ENCODE peak calls at places on chromosomes 1 and 21, in five cellular contexts. K, G, A, F and R are unnamed samples.
A peak's percentile ranks its signal among the peaks of the same experiment; 100 is the strongest.

GRCh38 chr1:183635112-183635605 is 424 bp downstream of the ARPC5 start:
- DNase-seq in K (no peak), G (no peak), A (peak; percentile 48), F (peak; percentile 30), R (no peak)

GRCh38 chr1:112265946-112266345 is 130.1 kb upstream of the CTTNBP2NL start:
- DNase-seq in K (no peak), G (no peak), A (no peak), F (no peak), R (no peak)

GRCh38 chr21:42583992-42584641 is 69.3 kb upstream of the PDE9A start:
- DNase-seq in K (no peak), G (no peak), A (no peak), F (no peak), R (no peak)

GRCh38 chr1:110477041-110477440 is 26.1 kb downstream of the PROK1 start:
- DNase-seq in K (peak; percentile 13), G (peak; percentile 87), A (no peak), F (peak; percentile 74), R (no peak)

GRCh38 chr1:115879977-115880376 is 39.1 kb upstream of the NHLH2 start:
- DNase-seq in K (no peak), G (no peak), A (no peak), F (no peak), R (no peak)

GRCh38 chr1:91924146-91924545 is 25.1 kb upstream of the BRDT start:
- DNase-seq in K (no peak), G (peak; percentile 91), A (no peak), F (no peak), R (no peak)

GRCh38 chr1:243528459-243529120 is 272.7 kb downstream of the SDCCAG8 start:
- DNase-seq in K (no peak), G (no peak), A (no peak), F (no peak), R (no peak)

GRCh38 chr1:45200906-45201500 is 5.4 kb downstream of the ZSWIM5 start:
- DNase-seq in K (peak; percentile 6), G (no peak), A (no peak), F (no peak), R (no peak)

GRCh38 chr1:95139039-95139438 is 21.9 kb downstream of the TLCD4 start:
- DNase-seq in K (no peak), G (no peak), A (no peak), F (no peak), R (no peak)

GRCh38 chr1:151479462-151479861 is 20.2 kb upstream of the POGZ start:
- DNase-seq in K (no peak), G (no peak), A (no peak), F (no peak), R (no peak)
- TF ChIP-seq BHLHE40 in K (no peak), G (no peak), A (no peak), F (no peak), R (no peak)

GRCh38 chr1:86787626-86788025 is 83.2 kb downstream of the SH3GLB1 start:
- DNase-seq in K (no peak), G (no peak), A (no peak), F (no peak), R (no peak)

DNA sequence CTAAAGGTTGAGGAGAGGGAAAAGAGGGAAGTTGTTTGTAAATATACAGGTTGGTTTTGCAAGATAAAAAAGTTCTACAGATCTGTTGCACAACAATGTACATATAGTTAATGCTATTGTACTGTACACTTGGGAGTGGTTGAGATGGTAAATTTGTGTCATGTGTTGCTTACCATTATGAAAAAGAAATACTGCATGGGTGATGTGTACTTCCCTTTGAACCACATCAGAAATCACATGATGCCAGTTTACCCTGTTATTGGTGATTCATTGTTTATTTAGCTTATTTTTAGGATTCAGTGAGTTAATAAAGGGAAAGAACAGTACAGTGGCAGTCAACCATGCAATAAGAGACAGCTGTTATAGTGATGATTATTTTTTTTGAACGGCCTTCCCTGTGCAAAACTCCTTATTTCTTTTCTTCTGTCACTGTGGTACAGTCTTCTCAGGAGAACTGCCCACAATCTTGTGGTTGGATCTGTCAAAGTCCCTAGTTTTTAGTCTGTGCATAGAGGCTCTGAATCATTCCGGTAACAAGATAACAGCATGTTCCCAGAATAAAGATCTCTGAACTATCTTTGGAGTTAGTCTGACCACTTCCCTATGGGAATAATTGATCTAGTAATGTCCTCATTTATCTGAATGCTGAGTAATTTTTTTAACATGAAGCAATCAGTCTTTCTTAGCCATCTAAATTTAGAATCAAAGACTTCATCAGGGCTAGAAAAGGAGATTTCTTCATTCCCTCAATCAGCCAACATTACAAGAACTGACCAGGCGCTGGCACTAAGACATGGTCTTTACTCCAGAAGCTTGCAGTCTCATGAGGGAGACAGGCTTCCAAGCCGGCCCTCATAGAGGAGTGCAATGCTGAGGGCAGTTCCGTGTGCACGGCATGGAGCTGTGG is 84.2 kb downstream of the SH3GLB1 start:
- DNase-seq in K (peak; percentile 78), G (peak; percentile 86), A (no peak), F (no peak), R (no peak)
- TF ChIP-seq BHLHE40 in K (no peak), G (no peak), A (no peak), F (no peak), R (no peak)

GRCh38 chr21:38261851-38262250 is 5.1 kb downstream of the KCNJ15 start:
- DNase-seq in K (no peak), G (peak; percentile 27), A (no peak), F (no peak), R (no peak)
- TF ChIP-seq BHLHE40 in K (no peak), G (no peak), A (no peak), F (no peak), R (no peak)

GRCh38 chr1:104132386-104132973 is 382.8 kb downstream of the AMY1C start:
- DNase-seq in K (peak; percentile 28), G (peak; percentile 1), A (peak; percentile 63), F (no peak), R (no peak)
- TF ChIP-seq BHLHE40 in K (no peak), G (no peak), A (no peak), F (no peak), R (no peak)

GRCh38 chr1:167795810-167796740 is 74.3 kb downstream of the MPZL1 start:
- DNase-seq in K (no peak), G (no peak), A (no peak), F (no peak), R (no peak)
- TF ChIP-seq BHLHE40 in K (no peak), G (no peak), A (no peak), F (no peak), R (no peak)